ENCODE peak calls at places on chromosomes 3 and 15, in eight cellular contexts. S is HepG2, K is body of pancreas, Z is suprapubic skin, V is uterus, W is heart left ventricle, R is A549, H is transverse colon. X is an unnamed sample.

GRCh38 chr15:99324082-99324620 is 72.9 kb downstream of the LRRC28 start:
- DNase-seq in S (no peak), K (no peak), Z (no peak), V (no peak), W (no peak), R (peak; percentile 92), H (no peak), X (no peak)

GRCh38 chr15:99753066-99753465 is 19.8 kb upstream of the LYSMD4 start:
- DNase-seq in S (no peak), K (no peak), Z (no peak), V (no peak), W (no peak), R (no peak), H (no peak), X (no peak)

GRCh38 chr3:80232760-80233159 is 465.0 kb upstream of the ROBO1 start:
- DNase-seq in S (peak; percentile 10), K (no peak), Z (no peak), V (no peak), W (no peak), R (peak; percentile 62), H (no peak), X (peak; percentile 66)

GRCh38 chr3:189132125-189132744 is 39.5 kb upstream of the TPRG1 start:
- DNase-seq in S (peak; percentile 65), K (peak; percentile 30), Z (no peak), V (peak; percentile 75), W (peak; percentile 39), R (peak; percentile 22), H (peak; percentile 59), X (no peak)

GRCh38 chr3:32261545-32261944 is 23.1 kb downstream of the CMTM8 start:
- DNase-seq in S (no peak), K (no peak), Z (no peak), V (no peak), W (no peak), R (no peak), H (no peak), X (no peak)

GRCh38 chr15:56957812-56958406 is 39.5 kb downstream of the TCF12 start:
- DNase-seq in S (peak; percentile 86), K (peak; percentile 6), Z (no peak), V (no peak), W (no peak), R (no peak), H (no peak), X (no peak)

GRCh38 chr3:147191795-147192385 is 214.5 kb downstream of the ZIC4 start:
- DNase-seq in S (peak; percentile 64), K (peak; percentile 21), Z (no peak), V (no peak), W (no peak), R (peak; percentile 73), H (peak; percentile 7), X (peak; percentile 28)

GRCh38 chr3:165336786-165337185 is 140.6 kb upstream of the SLITRK3 start:
- DNase-seq in S (no peak), K (no peak), Z (no peak), V (no peak), W (no peak), R (no peak), H (no peak), X (no peak)

GRCh38 chr3:161443921-161444457 is 52.6 kb upstream of the OTOL1 start:
- DNase-seq in S (peak; percentile 70), K (no peak), Z (no peak), V (no peak), W (no peak), R (no peak), H (no peak), X (no peak)

GRCh38 chr3:152496286-152496685 is 227.6 kb downstream of the MBNL1 start:
- DNase-seq in S (no peak), K (no peak), Z (no peak), V (no peak), W (no peak), R (no peak), H (no peak), X (no peak)

GRCh38 chr15:100601158-100601557 is 826 bp downstream of the LINS1 start:
- DNase-seq in S (no peak), K (no peak), Z (no peak), V (no peak), W (no peak), R (no peak), H (no peak), X (peak; percentile 37)

GRCh38 chr15:60326343-60326742 is 71.4 kb downstream of the ANXA2 start:
- DNase-seq in S (no peak), K (no peak), Z (no peak), V (no peak), W (no peak), R (no peak), H (no peak), X (no peak)

GRCh38 chr3:47985376-47985775 is 30.8 kb downstream of the MAP4 start:
- DNase-seq in S (no peak), K (no peak), Z (no peak), V (no peak), W (no peak), R (no peak), H (no peak), X (no peak)

GRCh38 chr3:48617559-48617958 is 4.0 kb downstream of the TMEM89 start:
- DNase-seq in S (no peak), K (no peak), Z (no peak), V (no peak), W (no peak), R (no peak), H (no peak), X (no peak)

GRCh38 chr3:63967675-63968611 is 55.4 kb downstream of the PSMD6 start:
- DNase-seq in S (peak; percentile 88), K (peak; percentile 69), Z (no peak), V (peak; percentile 36), W (peak; percentile 23), R (no peak), H (peak; percentile 57), X (no peak)

GRCh38 chr3:13112521-13113345 is 39.5 kb upstream of the IQSEC1 start:
- DNase-seq in S (no peak), K (peak; percentile 17), Z (no peak), V (no peak), W (no peak), R (no peak), H (no peak), X (peak; percentile 20)

GRCh38 chr3:156664285-156665178 is 9.9 kb upstream of the TIPARP start:
- DNase-seq in S (no peak), K (no peak), Z (no peak), V (no peak), W (no peak), R (no peak), H (no peak), X (no peak)

GRCh38 chr3:9917820-9918219 is 922 bp downstream of the IL17RC start:
- DNase-seq in S (no peak), K (no peak), Z (no peak), V (no peak), W (no peak), R (no peak), H (no peak), X (peak; percentile 43)

DNA sequence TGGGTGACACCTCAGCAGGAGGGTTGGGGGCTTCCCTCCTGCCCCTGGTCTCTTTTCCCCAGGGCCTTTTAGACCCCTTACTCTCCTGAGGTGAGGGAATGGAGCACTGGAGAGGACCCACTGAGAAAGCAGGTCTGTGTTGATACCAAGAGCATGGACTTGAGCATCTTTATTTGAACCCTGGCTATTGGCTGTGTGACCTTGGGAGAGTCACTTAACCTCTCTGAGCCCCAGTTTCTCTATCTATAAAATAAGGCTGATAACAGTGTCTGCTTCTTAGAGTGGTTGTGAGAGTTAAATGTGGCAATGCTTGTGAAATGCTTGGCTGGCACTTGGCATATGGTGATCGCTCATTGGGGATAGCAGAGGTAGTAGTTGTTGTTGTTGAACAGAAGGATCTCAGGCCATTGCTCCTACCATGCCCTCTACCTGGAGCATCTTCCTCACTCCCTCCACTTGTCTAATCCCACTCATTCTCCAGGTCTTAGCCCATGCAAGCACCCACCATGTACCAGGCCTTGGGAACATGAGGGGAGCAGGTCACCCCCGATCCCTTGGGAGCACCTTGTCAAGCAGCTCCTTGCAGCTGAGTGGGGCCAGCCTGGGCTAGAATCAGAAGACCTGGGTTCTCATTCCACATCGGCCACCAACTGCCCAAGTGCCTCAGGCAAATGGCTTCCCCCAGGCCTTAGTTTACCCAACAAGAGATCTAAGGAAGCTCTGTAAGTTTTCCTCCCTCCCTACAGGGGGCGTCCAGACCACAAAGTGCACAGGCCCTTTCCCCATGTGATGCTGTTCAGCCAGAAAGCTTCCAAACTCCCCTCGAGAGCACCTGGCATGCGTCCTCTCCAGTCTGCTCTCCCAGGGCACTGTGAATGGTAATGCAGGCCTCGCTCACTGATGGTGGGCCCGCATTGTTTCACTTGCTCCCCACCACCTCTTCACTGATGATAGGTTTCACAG is 96.7 kb downstream of the LSM3 start:
- DNase-seq in S (peak; percentile 32), K (no peak), Z (no peak), V (no peak), W (no peak), R (peak; percentile 45), H (no peak), X (no peak)
- H3K4me1 ChIP-seq in S (no peaks in the 10 kb centered on the region), K (no peaks in the 10 kb centered on the region), Z (peaks cover 7% of the 10 kb centered on the region), V (no peaks in the 10 kb centered on the region), W (no peaks in the 10 kb centered on the region), R (peaks cover 15% of the 10 kb centered on the region), H (no peaks in the 10 kb centered on the region), X (no peaks in the 10 kb centered on the region)

GRCh38 chr3:163951397-163951987 is 1126.8 kb downstream of the SI start:
- DNase-seq in S (peak; percentile 7), K (no peak), Z (no peak), V (no peak), W (no peak), R (no peak), H (no peak), X (no peak)
- TF ChIP-seq CTCF in S (no peak), K (no peak), Z (no peak), V (no peak), W (no peak), R (no peak), H (peak; percentile 21), X (no peak)

GRCh38 chr3:113695818-113696645 is at the start of gene USF3:
- DNase-seq in S (peak; percentile 45), K (peak; percentile 84), Z (peak; percentile 90), V (peak; percentile 67), W (peak; percentile 86), R (peak; percentile 61), H (peak; percentile 83), X (peak; percentile 80)
- TF ChIP-seq POLR2A in S (peak; percentile 61), K (peak; percentile 56), Z (no peak), V (peak; percentile 59), W (no peak), R (peak; percentile 72), H (peak; percentile 69), X (peak; percentile 46)

DNA sequence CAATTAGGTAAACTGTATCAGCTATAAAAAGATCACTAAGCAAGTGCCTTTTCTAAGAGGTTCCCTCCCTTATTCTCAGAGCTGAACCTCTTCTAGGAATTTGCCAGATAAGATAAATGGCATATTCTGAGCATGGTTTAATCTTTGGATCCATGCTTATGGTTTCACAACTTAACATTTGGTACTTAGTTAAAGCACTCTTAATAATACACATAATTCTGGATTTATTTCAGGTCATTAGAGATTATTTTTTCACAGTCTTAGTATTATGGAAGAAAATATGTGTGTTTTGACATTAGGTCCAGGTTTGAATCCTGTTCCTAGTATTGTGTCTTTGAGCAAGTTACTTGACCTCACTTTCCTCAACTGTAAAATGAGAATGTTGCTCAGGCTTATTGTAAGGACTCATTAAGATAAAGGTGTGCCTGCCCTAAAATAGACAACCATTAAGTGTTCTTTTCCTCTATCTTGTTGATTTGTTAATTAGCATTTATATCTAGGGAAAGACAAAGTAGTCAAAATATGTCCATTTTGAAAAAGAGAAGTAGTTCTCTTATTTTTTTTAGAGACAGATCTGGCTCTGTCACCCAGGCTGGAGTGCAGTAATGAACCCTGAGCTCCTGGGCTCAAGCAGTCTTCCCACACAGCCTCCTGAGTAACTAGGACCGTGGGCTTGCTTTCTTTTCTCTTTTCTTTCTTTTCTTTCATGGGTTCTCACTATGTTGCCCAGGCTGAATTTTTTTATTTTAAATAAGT is 43.4 kb downstream of the TSC22D2 start:
- DNase-seq in S (no peak), K (no peak), Z (no peak), V (no peak), W (no peak), R (no peak), H (no peak), X (no peak)
- H3K4me1 ChIP-seq in S (peaks cover 4% of the 10 kb centered on the region), K (peaks cover 33% of the 10 kb centered on the region), Z (peaks cover 26% of the 10 kb centered on the region), V (peaks cover 18% of the 10 kb centered on the region), W (peaks cover 73% of the 10 kb centered on the region), R (peaks cover 52% of the 10 kb centered on the region), H (peaks cover 27% of the 10 kb centered on the region), X (peaks cover 51% of the 10 kb centered on the region)

X was measured in adrenal gland.